ENCODE peak calls at places on chromosomes 4 and X, in five cellular contexts. R, G, W, Q and E are unnamed samples.
A peak's percentile ranks its signal among the peaks of the same experiment; 100 is the strongest.

GRCh38 chr4:127425911-127426310 is 206.8 kb upstream of the INTU start:
- DNase-seq in R (no peak), G (no peak), W (no peak), Q (no peak), E (no peak)

GRCh38 chr4:189436207-189436606 is 504.5 kb upstream of the FRG1 start:
- DNase-seq in R (no peak), G (no peak), W (peak; percentile 5), Q (no peak), E (no peak)

GRCh38 chrX:30308263-30309138 is 689 bp downstream of the NR0B1 start:
- DNase-seq in R (no peak), G (no peak), W (no peak), Q (no peak), E (no peak)

GRCh38 chrX:40154229-40154852 is 56.6 kb upstream of the BCOR start:
- DNase-seq in R (no peak), G (no peak), W (no peak), Q (no peak), E (no peak)

GRCh38 chrX:75986980-75987379 is 185.9 kb upstream of the PBDC1 start:
- DNase-seq in R (no peak), G (no peak), W (no peak), Q (no peak), E (no peak)

GRCh38 chr4:184097240-184097619 is 120.4 kb downstream of the ENPP6 start:
- DNase-seq in R (peak; percentile 1), G (no peak), W (no peak), Q (no peak), E (peak; percentile 47)

GRCh38 chr4:7680106-7680505 is 245.4 kb upstream of the PSAPL1 start:
- DNase-seq in R (no peak), G (no peak), W (no peak), Q (no peak), E (no peak)

GRCh38 chrX:10404435-10404834 is 215.9 kb downstream of the MID1 start:
- DNase-seq in R (no peak), G (no peak), W (no peak), Q (no peak), E (no peak)

GRCh38 chr4:182533948-182534347 is 290.7 kb downstream of the TENM3 start:
- DNase-seq in R (no peak), G (no peak), W (no peak), Q (no peak), E (no peak)